ENCODE peak calls at places on chromosome 21, in seven cellular contexts. One of them, this sample, is unnamed.
A peak's percentile ranks its signal among the peaks of the same experiment; 100 is the strongest.

GRCh38 chr21:29299046-29299905 is 554 bp downstream of the BACH1 start:
- DNase-seq in stimulated activated CD4-positive, alpha-beta T cell treated with anti-CD3 and anti-CD28 coated beads, Interleukin-15, amount 100 ng/mL, for 24 hours: peak; percentile 79
- DNase-seq in adipocyte: peak; percentile 85
- DNase-seq in BE2C: peak; percentile 60
- DNase-seq in NCI-H1417: peak; percentile 86
- DNase-seq in lung: peak; percentile 47
- DNase-seq in T-helper 2 cell: peak; percentile 47
- DNase-seq in this sample: peak; percentile 82

GRCh38 chr21:45002381-45003204 is 62.8 kb downstream of the SLX9 start:
- DNase-seq in stimulated activated CD4-positive, alpha-beta T cell treated with anti-CD3 and anti-CD28 coated beads, Interleukin-15, amount 100 ng/mL, for 24 hours: no peak
- DNase-seq in adipocyte: no peak
- DNase-seq in BE2C: peak; percentile 4
- DNase-seq in NCI-H1417: no peak
- DNase-seq in lung: no peak
- DNase-seq in T-helper 2 cell: peak; percentile 4
- DNase-seq in this sample: no peak

GRCh38 chr21:45407629-45408247 is 2.8 kb downstream of the COL18A1 start:
- DNase-seq in stimulated activated CD4-positive, alpha-beta T cell treated with anti-CD3 and anti-CD28 coated beads, Interleukin-15, amount 100 ng/mL, for 24 hours: no peak
- DNase-seq in adipocyte: no peak
- DNase-seq in BE2C: no peak
- DNase-seq in NCI-H1417: no peak
- DNase-seq in lung: no peak
- DNase-seq in T-helper 2 cell: no peak
- DNase-seq in this sample: no peak

GRCh38 chr21:29626787-29627470 is 312.9 kb downstream of the GRIK1 start:
- DNase-seq in stimulated activated CD4-positive, alpha-beta T cell treated with anti-CD3 and anti-CD28 coated beads, Interleukin-15, amount 100 ng/mL, for 24 hours: no peak
- DNase-seq in adipocyte: peak; percentile 31
- DNase-seq in BE2C: no peak
- DNase-seq in NCI-H1417: no peak
- DNase-seq in lung: no peak
- DNase-seq in T-helper 2 cell: no peak
- DNase-seq in this sample: no peak

GRCh38 chr21:35738342-35738961 is 321.9 kb downstream of the SETD4 start:
- DNase-seq in stimulated activated CD4-positive, alpha-beta T cell treated with anti-CD3 and anti-CD28 coated beads, Interleukin-15, amount 100 ng/mL, for 24 hours: no peak
- DNase-seq in adipocyte: no peak
- DNase-seq in BE2C: no peak
- DNase-seq in NCI-H1417: no peak
- DNase-seq in lung: no peak
- DNase-seq in T-helper 2 cell: no peak
- DNase-seq in this sample: no peak

GRCh38 chr21:15063081-15063820 is 1.5 kb downstream of the NRIP1 start:
- DNase-seq in stimulated activated CD4-positive, alpha-beta T cell treated with anti-CD3 and anti-CD28 coated beads, Interleukin-15, amount 100 ng/mL, for 24 hours: peak; percentile 44
- DNase-seq in adipocyte: peak; percentile 41
- DNase-seq in BE2C: peak; percentile 14
- DNase-seq in NCI-H1417: peak; percentile 50
- DNase-seq in lung: no peak
- DNase-seq in T-helper 2 cell: no peak
- DNase-seq in this sample: peak; percentile 54

GRCh38 chr21:25350056-25350455 is 257.2 kb downstream of the MRPL39 start:
- DNase-seq in stimulated activated CD4-positive, alpha-beta T cell treated with anti-CD3 and anti-CD28 coated beads, Interleukin-15, amount 100 ng/mL, for 24 hours: peak; percentile 73
- DNase-seq in adipocyte: peak; percentile 59
- DNase-seq in BE2C: peak; percentile 70
- DNase-seq in NCI-H1417: no peak
- DNase-seq in lung: no peak
- DNase-seq in T-helper 2 cell: no peak
- DNase-seq in this sample: peak; percentile 77

GRCh38 chr21:41280115-41280919 is 36.3 kb upstream of the FAM3B start:
- DNase-seq in stimulated activated CD4-positive, alpha-beta T cell treated with anti-CD3 and anti-CD28 coated beads, Interleukin-15, amount 100 ng/mL, for 24 hours: no peak
- DNase-seq in adipocyte: no peak
- DNase-seq in BE2C: no peak
- DNase-seq in NCI-H1417: no peak
- DNase-seq in lung: no peak
- DNase-seq in T-helper 2 cell: no peak
- DNase-seq in this sample: no peak

GRCh38 chr21:38438476-38438893 is 59.8 kb downstream of the ERG start:
- DNase-seq in stimulated activated CD4-positive, alpha-beta T cell treated with anti-CD3 and anti-CD28 coated beads, Interleukin-15, amount 100 ng/mL, for 24 hours: no peak
- DNase-seq in adipocyte: no peak
- DNase-seq in BE2C: no peak
- DNase-seq in NCI-H1417: no peak
- DNase-seq in lung: peak; percentile 50
- DNase-seq in T-helper 2 cell: no peak
- DNase-seq in this sample: no peak

GRCh38 chr21:21715286-21715969 is 717.2 kb downstream of the NCAM2 start:
- DNase-seq in stimulated activated CD4-positive, alpha-beta T cell treated with anti-CD3 and anti-CD28 coated beads, Interleukin-15, amount 100 ng/mL, for 24 hours: no peak
- DNase-seq in adipocyte: peak; percentile 80
- DNase-seq in BE2C: no peak
- DNase-seq in NCI-H1417: no peak
- DNase-seq in lung: no peak
- DNase-seq in T-helper 2 cell: no peak
- DNase-seq in this sample: no peak

GRCh38 chr21:43608225-43608624 is 51.1 kb downstream of the HSF2BP start:
- DNase-seq in stimulated activated CD4-positive, alpha-beta T cell treated with anti-CD3 and anti-CD28 coated beads, Interleukin-15, amount 100 ng/mL, for 24 hours: no peak
- DNase-seq in adipocyte: peak; percentile 57
- DNase-seq in BE2C: no peak
- DNase-seq in NCI-H1417: no peak
- DNase-seq in lung: no peak
- DNase-seq in T-helper 2 cell: no peak
- DNase-seq in this sample: no peak

GRCh38 chr21:18368193-18368592 is 35.4 kb downstream of the TMPRSS15 start:
- DNase-seq in stimulated activated CD4-positive, alpha-beta T cell treated with anti-CD3 and anti-CD28 coated beads, Interleukin-15, amount 100 ng/mL, for 24 hours: no peak
- DNase-seq in adipocyte: no peak
- DNase-seq in BE2C: no peak
- DNase-seq in NCI-H1417: no peak
- DNase-seq in lung: no peak
- DNase-seq in T-helper 2 cell: no peak
- DNase-seq in this sample: no peak

GRCh38 chr21:18274370-18274769 is 29.7 kb downstream of the CHODL start:
- DNase-seq in stimulated activated CD4-positive, alpha-beta T cell treated with anti-CD3 and anti-CD28 coated beads, Interleukin-15, amount 100 ng/mL, for 24 hours: no peak
- DNase-seq in adipocyte: no peak
- DNase-seq in BE2C: no peak
- DNase-seq in NCI-H1417: no peak
- DNase-seq in lung: no peak
- DNase-seq in T-helper 2 cell: no peak
- DNase-seq in this sample: no peak

GRCh38 chr21:42850866-42851391 is 28.4 kb downstream of the WDR4 start:
- DNase-seq in stimulated activated CD4-positive, alpha-beta T cell treated with anti-CD3 and anti-CD28 coated beads, Interleukin-15, amount 100 ng/mL, for 24 hours: peak; percentile 54
- DNase-seq in adipocyte: no peak
- DNase-seq in BE2C: peak; percentile 55
- DNase-seq in NCI-H1417: no peak
- DNase-seq in lung: no peak
- DNase-seq in T-helper 2 cell: no peak
- DNase-seq in this sample: peak; percentile 54

GRCh38 chr21:33664135-33664534 is 21.8 kb downstream of the ITSN1 start:
- DNase-seq in stimulated activated CD4-positive, alpha-beta T cell treated with anti-CD3 and anti-CD28 coated beads, Interleukin-15, amount 100 ng/mL, for 24 hours: no peak
- DNase-seq in adipocyte: no peak
- DNase-seq in BE2C: no peak
- DNase-seq in NCI-H1417: no peak
- DNase-seq in lung: no peak
- DNase-seq in T-helper 2 cell: no peak
- DNase-seq in this sample: no peak

GRCh38 chr21:42056996-42057689 is 14.0 kb upstream of the UMODL1 start:
- DNase-seq in stimulated activated CD4-positive, alpha-beta T cell treated with anti-CD3 and anti-CD28 coated beads, Interleukin-15, amount 100 ng/mL, for 24 hours: no peak
- DNase-seq in adipocyte: peak; percentile 72
- DNase-seq in BE2C: no peak
- DNase-seq in NCI-H1417: peak; percentile 79
- DNase-seq in lung: peak; percentile 75
- DNase-seq in T-helper 2 cell: no peak
- DNase-seq in this sample: no peak

GRCh38 chr21:44568261-44568660 is 5.3 kb upstream of the KRTAP10-4 start:
- DNase-seq in stimulated activated CD4-positive, alpha-beta T cell treated with anti-CD3 and anti-CD28 coated beads, Interleukin-15, amount 100 ng/mL, for 24 hours: no peak
- DNase-seq in adipocyte: no peak
- DNase-seq in BE2C: no peak
- DNase-seq in NCI-H1417: no peak
- DNase-seq in lung: no peak
- DNase-seq in T-helper 2 cell: no peak
- DNase-seq in this sample: no peak

GRCh38 chr21:45974073-45975016 is 7.2 kb upstream of the COL6A1 start:
- DNase-seq in stimulated activated CD4-positive, alpha-beta T cell treated with anti-CD3 and anti-CD28 coated beads, Interleukin-15, amount 100 ng/mL, for 24 hours: peak; percentile 51
- DNase-seq in adipocyte: peak; percentile 79
- DNase-seq in BE2C: no peak
- DNase-seq in NCI-H1417: peak; percentile 75
- DNase-seq in lung: no peak
- DNase-seq in T-helper 2 cell: no peak
- DNase-seq in this sample: peak; percentile 27

GRCh38 chr21:45998871-45999580 is 17.5 kb downstream of the COL6A1 start:
- DNase-seq in stimulated activated CD4-positive, alpha-beta T cell treated with anti-CD3 and anti-CD28 coated beads, Interleukin-15, amount 100 ng/mL, for 24 hours: no peak
- DNase-seq in adipocyte: no peak
- DNase-seq in BE2C: peak; percentile 6
- DNase-seq in NCI-H1417: no peak
- DNase-seq in lung: no peak
- DNase-seq in T-helper 2 cell: no peak
- DNase-seq in this sample: peak; percentile 0

This sample was measured in activated CD8-positive, alpha-beta T cell treated with anti-CD3 and anti-CD28 coated beads for 36 hours.